ENCODE peak calls at places on chromosomes 2 and 18, in seven cellular contexts. Z is body of pancreas; M is CD8-positive, alpha-beta T cell; Q is OCI-LY7; G is upper lobe of left lung; S is endodermal cell; P is SK-N-SH. I is an unnamed sample.
A peak's percentile ranks its signal among the peaks of the same experiment; 100 is the strongest.

GRCh38 chr2:235766206-235766794 is 272.5 kb downstream of the AGAP1 start:
- DNase-seq in S (peak; percentile 85), Z (peak; percentile 70), Q (peak; percentile 63), P (peak; percentile 81), M (no peak), G (no peak), I (no peak)

GRCh38 chr18:28151434-28151833 is 25.5 kb downstream of the CDH2 start:
- DNase-seq in Q (no peak), Z (no peak), S (no peak), P (no peak), M (no peak), G (no peak), I (no peak)

GRCh38 chr18:57970356-57971095 is 73.5 kb upstream of the NEDD4L start:
- DNase-seq in Q (no peak), S (peak; percentile 84), G (no peak), M (no peak), P (no peak), Z (no peak), I (no peak)

GRCh38 chr2:100755441-100755840 is 64.5 kb upstream of the NPAS2 start:
- DNase-seq in Q (no peak), M (no peak), Z (no peak), G (no peak), P (no peak), S (no peak), I (no peak)

GRCh38 chr2:66555511-66556324 is 120.8 kb downstream of the MEIS1 start:
- DNase-seq in Q (no peak), M (no peak), G (no peak), S (no peak), P (no peak), Z (no peak), I (no peak)

GRCh38 chr18:53324353-53324752 is 900.1 kb downstream of the MBD2 start:
- DNase-seq in Z (no peak), M (no peak), Q (no peak), S (no peak), P (no peak), G (no peak), I (no peak)

GRCh38 chr2:109453596-109453995 is 160.2 kb downstream of the SEPTIN10 start:
- DNase-seq in Z (no peak), G (no peak), S (peak; percentile 18), P (no peak), M (no peak), Q (no peak), I (no peak)

GRCh38 chr18:13548944-13549878 is 177.1 kb downstream of the FAM210A start:
- DNase-seq in G (no peak), Z (no peak), S (no peak), M (no peak), Q (peak; percentile 43), P (no peak), I (no peak)

GRCh38 chr2:196630531-196630930 is 9.0 kb upstream of the CCDC150 start:
- DNase-seq in Q (no peak), Z (no peak), M (no peak), P (no peak), G (no peak), S (no peak), I (no peak)

GRCh38 chr2:186696337-186696736 is 2.5 kb downstream of the FAM171B start:
- DNase-seq in G (no peak), P (no peak), Q (no peak), S (no peak), M (no peak), Z (no peak), I (no peak)

GRCh38 chr2:228628682-228629081 is 447.2 kb upstream of the SPHKAP start:
- DNase-seq in P (no peak), Z (no peak), M (no peak), G (no peak), Q (no peak), S (no peak), I (no peak)

GRCh38 chr2:234494361-234495075 is 2.4 kb downstream of the ARL4C start:
- DNase-seq in G (peak; percentile 61), P (no peak), Q (peak; percentile 55), M (no peak), S (peak; percentile 56), Z (no peak), I (no peak)

GRCh38 chr2:28898048-28898447 is 3.6 kb downstream of the WDR43 start:
- DNase-seq in Q (no peak), P (no peak), Z (no peak), M (no peak), G (no peak), S (no peak), I (no peak)

GRCh38 chr2:28893488-28893887 is 979 bp upstream of the WDR43 start:
- DNase-seq in G (no peak), P (no peak), M (no peak), Z (peak; percentile 19), Q (no peak), S (no peak), I (peak; percentile 19)

GRCh38 chr2:28895189-28895893 is 874 bp downstream of the WDR43 start:
- DNase-seq in P (no peak), S (peak; percentile 69), M (no peak), G (peak; percentile 38), Q (peak; percentile 66), Z (peak; percentile 43), I (peak; percentile 27)

GRCh38 chr2:28894470-28895188 is at the start of gene WDR43:
- DNase-seq in G (peak; percentile 97), S (peak; percentile 99), Z (peak; percentile 97), P (peak; percentile 99), Q (peak; percentile 98), M (peak; percentile 94), I (peak; percentile 97)

DNA sequence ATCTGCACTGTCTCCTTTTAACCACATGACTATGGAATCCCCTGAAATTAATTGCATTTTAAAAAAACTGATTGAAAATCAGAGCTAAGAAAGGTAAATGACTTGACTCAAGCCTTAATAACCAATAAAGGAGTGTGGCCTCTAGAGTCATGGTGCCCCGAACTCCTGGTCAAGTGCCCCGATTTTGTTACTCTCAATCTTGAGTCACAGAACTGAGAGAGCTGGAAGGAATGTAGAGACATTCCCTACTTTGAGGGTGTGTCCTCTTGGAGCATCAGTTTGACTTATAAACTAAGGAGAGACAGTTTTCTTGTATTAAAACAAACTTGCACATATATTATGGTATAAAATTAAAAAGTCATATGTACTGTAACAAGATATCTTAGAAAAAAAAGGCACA is 2.4 kb downstream of the WDR43 start:
- DNase-seq in G (no peak), Q (no peak), S (no peak), Z (no peak), P (no peak), M (no peak), I (no peak)
- H3K4me3 ChIP-seq in G (no peak overlapping the region), Q (peak overlapping the region; percentile 99), S (peak overlapping the region; percentile 97), Z (no peak overlapping the region), P (peak overlapping the region; percentile 10), M (no peak overlapping the region), I (no peak overlapping the region)

DNA sequence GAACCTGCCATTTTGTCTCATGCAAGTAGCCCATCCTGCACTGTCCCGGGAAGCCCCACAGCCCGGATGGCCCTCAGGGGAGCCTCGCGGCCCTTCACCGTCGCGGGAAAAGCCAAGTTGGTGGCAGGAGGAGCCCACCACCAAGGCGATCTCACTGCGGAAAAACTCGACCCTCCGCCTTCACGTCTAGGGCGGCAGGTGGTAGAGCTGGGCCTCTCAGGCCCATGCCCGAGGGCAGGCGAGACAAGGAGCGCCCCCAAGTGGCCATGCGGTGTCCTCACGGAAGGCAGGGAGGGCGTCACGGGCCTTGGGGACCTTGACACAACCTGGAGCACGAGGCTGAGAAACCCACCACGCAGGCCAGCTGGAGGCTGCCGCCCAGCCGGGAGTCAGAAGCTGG is 34.8 kb upstream of the SKA1 start:
- DNase-seq in G (no peak), Q (no peak), P (no peak), M (no peak), Z (no peak), S (peak; percentile 82), I (no peak)
- TF ChIP-seq CTCF in G (no peak), Q (peak; percentile 34), P (peak; percentile 17), M (no peak), Z (no peak), S (peak; percentile 54), I (no peak)

DNA sequence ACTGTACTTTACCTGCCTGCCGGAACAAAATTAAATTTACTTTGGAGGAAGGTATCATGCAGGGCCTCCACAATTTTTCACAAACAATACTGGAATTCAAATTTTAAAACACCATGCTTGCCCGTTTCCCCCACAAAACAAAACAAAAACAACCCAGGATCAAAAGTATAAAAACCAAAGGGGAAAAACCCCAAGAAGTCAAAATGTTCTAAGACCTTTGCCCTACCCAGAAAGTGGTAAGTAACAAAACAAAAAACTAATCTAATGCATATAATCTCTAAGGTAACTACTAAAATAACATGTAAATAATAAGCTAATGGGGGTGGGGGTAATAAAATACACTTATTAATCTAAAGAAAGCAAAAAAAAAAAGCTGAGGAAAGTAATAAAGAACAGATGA is 60.5 kb downstream of the CUL3 start:
- DNase-seq in G (no peak), Q (no peak), P (no peak), M (no peak), Z (no peak), S (no peak), I (no peak)
- H3K4me1 ChIP-seq in G (peaks cover 32% of the 10 kb centered on the region), Q (peaks cover 89% of the 10 kb centered on the region), P (no peaks in the 10 kb centered on the region), M (peaks cover 67% of the 10 kb centered on the region), Z (peaks cover 34% of the 10 kb centered on the region), S (peaks cover 3% of the 10 kb centered on the region), I (peaks cover 76% of the 10 kb centered on the region)

GRCh38 chr2:16713011-16713423 is 47.4 kb upstream of the CYRIA start:
- DNase-seq in S (no peak), G (no peak), M (no peak), Z (no peak), P (no peak), Q (peak; percentile 53), I (no peak)
- H3K4me3 ChIP-seq in S (no peak overlapping the region), G (no peak overlapping the region), M (no peak overlapping the region), Z (no peak overlapping the region), P (no peak overlapping the region), Q (peak overlapping the region; percentile 40), I (no peak overlapping the region)

DNA sequence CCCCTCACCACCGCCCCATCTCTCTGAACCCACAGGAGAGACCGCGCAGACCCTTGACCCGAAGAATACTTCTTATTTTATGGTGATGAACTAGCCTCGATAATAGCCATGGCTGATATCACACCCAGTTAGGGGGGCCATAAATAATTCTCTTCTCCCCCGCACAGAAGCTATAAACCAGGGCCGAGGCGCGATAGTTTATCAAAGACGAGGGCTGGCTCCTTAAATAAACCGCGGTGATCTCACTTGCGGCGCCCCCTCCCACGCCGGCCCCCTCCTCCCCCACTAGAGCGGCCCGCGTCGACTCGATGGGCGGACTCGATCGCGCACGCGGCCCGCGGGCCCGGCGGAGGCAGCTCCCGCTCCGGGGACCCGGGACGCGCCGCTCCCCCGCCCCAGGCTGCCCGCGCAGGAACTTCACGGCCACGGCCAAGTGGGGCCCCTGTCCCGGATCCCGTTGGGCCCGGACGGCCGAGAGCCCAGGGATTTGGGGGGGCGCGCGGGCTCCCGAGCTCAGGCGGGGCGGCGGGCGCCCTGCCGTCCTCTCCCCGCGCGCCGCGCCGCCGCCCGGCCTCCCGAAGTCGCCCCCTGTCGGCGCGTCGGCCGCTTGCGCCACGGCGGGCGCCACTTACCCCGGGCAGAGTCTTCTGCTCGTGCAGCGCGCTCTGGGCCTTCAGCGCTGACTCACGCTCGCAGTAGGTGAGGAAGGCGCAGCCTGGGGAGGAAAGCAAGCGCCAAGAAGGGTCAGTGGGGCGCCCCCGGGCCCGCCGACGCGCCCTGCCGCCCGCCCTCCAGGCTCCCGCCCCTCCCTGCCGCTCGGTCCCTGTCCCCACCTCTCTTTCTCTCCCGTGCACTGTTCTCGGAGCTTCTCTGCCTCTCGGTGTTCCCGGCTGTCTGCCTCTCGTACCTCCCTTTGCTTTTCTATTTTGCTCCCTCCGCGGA is 80.4 kb downstream of the CELF4 start:
- DNase-seq in G (peak; percentile 31), S (peak; percentile 90), P (no peak), M (no peak), Q (no peak), Z (peak; percentile 38), I (no peak)
- TF ChIP-seq CTCF in G (peak; percentile 40), S (peak; percentile 77), P (no peak), M (no peak), Q (no peak), Z (peak; percentile 58), I (peak; percentile 31)

GRCh38 chr2:71748227-71748626 is 294.9 kb downstream of the DYSF start:
- DNase-seq in M (no peak), Z (peak; percentile 30), S (no peak), P (no peak), G (no peak), Q (no peak), I (peak; percentile 66)
- H3K4me1 ChIP-seq in M (no peaks in the 10 kb centered on the region), Z (peaks cover 24% of the 10 kb centered on the region), S (no peaks in the 10 kb centered on the region), P (peaks cover 16% of the 10 kb centered on the region), G (peaks cover 18% of the 10 kb centered on the region), Q (no peaks in the 10 kb centered on the region), I (peaks cover 39% of the 10 kb centered on the region)